ENCODE peak calls at places on chromosomes 2 and 18, in four cellular contexts. D is prostate gland, F is uterus, E is testis. O is an unnamed sample.

GRCh38 chr2:215841175-215841816 is 172.1 kb downstream of the MREG start:
- DNase-seq in D (no peak), F (no peak), E (no peak), O (no peak)

GRCh38 chr18:57737661-57738060 is 65.5 kb downstream of the ATP8B1 start:
- DNase-seq in D (peak), F (peak), E (peak), O (no peak)

GRCh38 chr2:187935126-187935525 is 356.5 kb upstream of the GULP1 start:
- DNase-seq in D (no peak), F (no peak), E (no peak), O (no peak)

GRCh38 chr2:232537079-232537478 is 2.4 kb upstream of the CHRNG start:
- DNase-seq in D (no peak), F (no peak), E (no peak), O (no peak)

GRCh38 chr2:237227190-237227988 is 141.7 kb downstream of the COPS8 start:
- DNase-seq in D (no peak), F (no peak), E (no peak), O (peak)

GRCh38 chr18:58556333-58557012 is 72.4 kb downstream of the ALPK2 start:
- DNase-seq in D (no peak), F (no peak), E (peak), O (peak)

GRCh38 chr2:68100189-68100588 is 37.4 kb upstream of the C1D start:
- DNase-seq in D (no peak), F (no peak), E (no peak), O (no peak)

GRCh38 chr2:55618025-55618648 is 715 bp upstream of the PPP4R3B start:
- DNase-seq in D (no peak), F (no peak), E (no peak), O (no peak)

GRCh38 chr2:176584333-176584732 is 315.1 kb downstream of the MTX2 start:
- DNase-seq in D (no peak), F (no peak), E (no peak), O (no peak)

GRCh38 chr18:36776650-36777049 is 52.2 kb downstream of the TPGS2 start:
- DNase-seq in D (no peak), F (no peak), E (no peak), O (no peak)

GRCh38 chr18:45628979-45629958 is 14.0 kb downstream of the SLC14A2 start:
- DNase-seq in D (no peak), F (no peak), E (no peak), O (no peak)

GRCh38 chr18:67520276-67521035 is 3.9 kb upstream of the DSEL start:
- DNase-seq in D (no peak), F (peak), E (no peak), O (no peak)

GRCh38 chr18:35756506-35757117 is 175.1 kb downstream of the GALNT1 start:
- DNase-seq in D (peak), F (no peak), E (peak), O (no peak)

GRCh38 chr2:203718087-203718486 is 11.6 kb downstream of the CD28 start:
- DNase-seq in D (no peak), F (no peak), E (no peak), O (no peak)

GRCh38 chr2:177817300-177817699 is 255.3 kb downstream of the PDE11A start:
- DNase-seq in D (no peak), F (no peak), E (no peak), O (no peak)

GRCh38 chr2:19362652-19363473 is 4.4 kb upstream of the OSR1 start:
- DNase-seq in D (peak), F (peak), E (peak), O (peak)

GRCh38 chr2:150618215-150618905 is 130.9 kb upstream of the RND3 start:
- DNase-seq in D (no peak), F (no peak), E (no peak), O (no peak)

GRCh38 chr2:85831735-85832134 is 57.1 kb downstream of the ST3GAL5 start:
- DNase-seq in D (no peak), F (no peak), E (no peak), O (no peak)

GRCh38 chr2:210198326-210198725 is 26.9 kb downstream of the ACADL start:
- DNase-seq in D (no peak), F (no peak), E (no peak), O (no peak)

GRCh38 chr2:237459741-237460174 is 27.3 kb upstream of the MLPH start:
- DNase-seq in D (no peak), F (no peak), E (no peak), O (no peak)

GRCh38 chr2:128638311-128638710 is 319.6 kb upstream of the HS6ST1 start:
- DNase-seq in D (no peak), F (no peak), E (peak), O (peak)

GRCh38 chr2:43759195-43759594 is 14.6 kb upstream of the DYNC2LI1 start:
- DNase-seq in D (no peak), F (no peak), E (no peak), O (no peak)

GRCh38 chr18:2979871-2980606 is 32.9 kb downstream of the LPIN2 start:
- DNase-seq in D (no peak), F (no peak), E (no peak), O (no peak)

GRCh38 chr2:239879423-239880084 is 145.6 kb downstream of the NDUFA10 start:
- DNase-seq in D (no peak), F (no peak), E (peak), O (peak)

GRCh38 chr2:101256316-101256715 is 3.6 kb downstream of the CNOT11 start:
- DNase-seq in D (no peak), F (no peak), E (no peak), O (no peak)

GRCh38 chr18:13611058-13611615 is 115.2 kb downstream of the FAM210A start:
- DNase-seq in D (no peak), F (peak), E (peak), O (no peak)

GRCh38 chr18:22115573-22115972 is 53.8 kb upstream of the GATA6 start:
- DNase-seq in D (no peak), F (no peak), E (no peak), O (no peak)

GRCh38 chr2:8550481-8550880 is 131.4 kb upstream of the ID2 start:
- DNase-seq in D (no peak), F (peak), E (no peak), O (peak)

GRCh38 chr2:144834954-144835633 is 315.2 kb upstream of the ZEB2 start:
- DNase-seq in D (peak), F (peak), E (peak), O (no peak)

GRCh38 chr2:239605976-239606375 is 205.2 kb upstream of the HDAC4 start:
- DNase-seq in D (no peak), F (peak), E (no peak), O (no peak)

GRCh38 chr2:95012881-95013550 is 12.5 kb upstream of the MAL start:
- DNase-seq in D (no peak), F (no peak), E (no peak), O (no peak)

GRCh38 chr2:105691942-105692341 is 52.8 kb upstream of the NCK2 start:
- DNase-seq in D (no peak), F (no peak), E (no peak), O (no peak)

DNA sequence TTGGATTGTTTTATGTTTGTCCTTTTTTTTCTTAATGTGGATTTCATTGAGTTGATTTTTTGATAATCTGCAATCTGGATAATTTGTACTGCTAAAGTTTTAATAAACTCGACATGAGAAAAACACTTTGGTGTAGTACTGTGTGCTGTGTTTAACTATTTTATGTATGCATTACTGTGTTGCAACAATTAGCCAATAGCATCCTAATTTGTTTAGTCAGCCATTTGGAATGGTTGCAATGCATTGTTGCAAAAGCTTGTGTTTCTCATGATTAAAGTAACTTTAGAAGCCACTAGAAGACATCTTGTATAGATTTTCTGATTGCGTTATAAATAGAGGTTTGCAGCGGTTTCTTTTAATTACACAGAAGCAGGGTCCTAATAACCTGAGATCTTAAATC is 53.5 kb downstream of the PPIG start:
- DNase-seq in D (no peak), F (no peak), E (no peak), O (no peak)
- H3K27ac ChIP-seq in D (no peak), F (no peak), E (no peak), O (no peak)

GRCh38 chr2:9554841-9555337 is 741 bp downstream of the ADAM17 start:
- DNase-seq in D (peak), F (peak), E (peak), O (peak)
- TF ChIP-seq POLR2A in D (peak), F (no peak), E (no peak), O (peak)

GRCh38 chr2:88628569-88628939 is 1.3 kb upstream of the EIF2AK3 start:
- DNase-seq in D (no peak), F (peak), E (no peak), O (peak)
- H3K27ac ChIP-seq in D (peak), F (peak), E (peak), O (peak)

DNA sequence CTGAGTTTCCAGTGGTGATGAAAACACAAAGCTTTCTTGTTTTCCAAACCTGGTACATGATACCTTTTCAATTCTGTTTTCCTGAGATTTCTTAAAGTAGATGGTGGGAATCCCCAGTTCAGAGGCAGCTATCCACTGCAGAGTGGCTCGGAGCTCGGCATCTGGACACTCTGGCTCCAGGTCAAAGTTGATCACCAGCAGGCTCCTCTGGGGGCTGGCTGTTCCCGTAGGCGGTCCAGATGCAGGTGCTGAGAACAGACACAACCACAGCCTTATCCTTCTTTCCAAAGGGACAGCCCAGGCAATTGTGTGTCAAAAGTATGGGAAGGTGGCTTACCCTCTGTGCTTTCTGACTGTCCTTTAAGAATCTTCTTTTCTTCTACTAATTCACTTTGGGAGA is 119.5 kb downstream of the DAW1 start:
- DNase-seq in D (no peak), F (no peak), E (no peak), O (no peak)
- TF ChIP-seq POLR2A in D (no peak), F (no peak), E (no peak), O (no peak)

DNA sequence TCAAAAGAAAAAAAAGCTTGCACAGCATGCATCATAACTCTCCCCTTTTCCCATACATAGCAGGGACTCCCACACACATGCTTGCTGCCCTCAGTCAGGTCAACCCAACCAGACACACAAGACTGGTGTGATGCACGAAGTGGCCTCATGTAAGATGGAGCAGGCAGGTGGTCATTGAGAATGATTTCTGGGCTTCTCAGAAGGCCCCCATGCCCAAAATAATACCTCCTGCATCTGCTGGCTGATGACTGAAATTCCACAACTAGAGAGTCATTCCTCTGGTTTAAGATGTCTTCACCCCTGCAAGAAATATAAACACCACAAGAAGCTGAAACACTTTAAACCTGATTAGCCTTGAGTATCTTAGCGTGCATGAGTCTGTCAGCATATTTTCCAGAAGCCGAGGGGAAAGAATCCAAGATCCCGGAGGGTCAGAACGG is 131.1 kb downstream of the AFF3 start:
- DNase-seq in D (no peak), F (no peak), E (no peak), O (no peak)
- H3K27ac ChIP-seq in D (no peak), F (no peak), E (no peak), O (no peak)

DNA sequence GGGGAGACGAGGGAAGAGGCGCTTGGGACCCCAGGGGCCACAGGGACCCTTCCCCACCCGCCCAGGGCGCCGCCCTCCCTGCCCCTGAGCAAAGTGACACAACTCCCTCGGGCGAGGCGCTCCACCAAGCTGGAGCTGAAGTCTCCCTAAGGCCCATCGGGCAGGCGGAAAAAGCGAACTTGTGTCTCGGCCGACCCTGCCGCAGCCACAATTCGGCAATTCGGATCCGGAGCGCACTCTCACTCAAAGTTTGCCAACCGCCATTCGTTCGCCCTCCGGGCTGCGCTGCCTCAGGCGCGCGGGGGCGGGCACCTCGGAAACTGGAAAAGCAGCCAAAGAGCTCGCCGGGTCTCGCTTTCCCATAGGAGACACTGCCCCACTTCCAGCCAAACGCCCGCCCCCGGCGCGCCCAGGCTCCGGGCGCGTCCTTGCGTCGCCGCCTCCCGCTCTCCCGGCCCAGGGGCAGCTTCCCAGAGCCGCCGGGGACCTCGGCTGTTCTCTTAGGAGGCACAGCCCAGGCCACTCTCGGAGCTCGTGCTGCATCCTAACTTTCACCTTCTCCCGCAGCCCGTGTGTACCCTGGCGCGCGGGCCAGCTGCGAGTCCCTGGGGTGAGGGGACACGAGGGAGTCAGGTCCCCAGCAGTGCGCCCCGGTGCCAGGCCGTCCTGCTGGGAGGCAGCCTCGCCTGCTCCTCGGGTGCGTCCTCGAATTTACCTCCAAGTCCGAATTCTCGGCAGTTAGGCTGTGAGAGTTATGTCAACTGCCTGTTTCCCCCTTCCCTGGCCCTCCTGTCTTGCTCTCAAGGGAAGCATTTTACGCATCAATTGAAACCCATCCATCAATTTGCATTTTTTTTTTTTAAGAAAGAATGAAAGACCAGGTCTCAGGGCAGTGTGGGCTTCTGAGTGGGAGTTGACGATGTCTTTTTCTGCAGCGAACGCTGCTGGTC is 1.4 kb upstream of the KCTD1 start:
- DNase-seq in D (peak), F (peak), E (peak), O (no peak)
- TF ChIP-seq POLR2A in D (no peak), F (no peak), E (no peak), O (no peak)

GRCh38 chr18:11821643-11822237 is 29.5 kb upstream of the CHMP1B start:
- DNase-seq in D (no peak), F (no peak), E (no peak), O (no peak)
- H3K27ac ChIP-seq in D (no peak), F (no peak), E (no peak), O (no peak)

O was measured in vagina.